ENCODE peak calls at places on chromosome 1, in nine cellular contexts. One of them, this sample, is unnamed.
A peak's percentile ranks its signal among the peaks of the same experiment; 100 is the strongest.

GRCh38 chr1:193556042-193556441 is 369.6 kb upstream of the B3GALT2 start:
- DNase-seq in adrenal gland: no peak
- DNase-seq in WTC11: no peak
- DNase-seq in uterus: no peak
- DNase-seq in ovary: no peak
- DNase-seq in A549: no peak
- DNase-seq in Calu3: no peak
- DNase-seq in Peyer's patch: no peak
- DNase-seq in nephron progenitor cell: no peak
- DNase-seq in this sample: no peak

GRCh38 chr1:183896466-183897026 is 91.6 kb downstream of the RGL1 start:
- DNase-seq in adrenal gland: no peak
- DNase-seq in WTC11: no peak
- DNase-seq in uterus: no peak
- DNase-seq in ovary: no peak
- DNase-seq in A549: no peak
- DNase-seq in Calu3: no peak
- DNase-seq in Peyer's patch: no peak
- DNase-seq in nephron progenitor cell: no peak
- DNase-seq in this sample: no peak

GRCh38 chr1:241045659-241046058 is 311.3 kb downstream of the RGS7 start:
- DNase-seq in adrenal gland: no peak
- DNase-seq in WTC11: no peak
- DNase-seq in uterus: no peak
- DNase-seq in ovary: no peak
- DNase-seq in A549: no peak
- DNase-seq in Calu3: no peak
- DNase-seq in Peyer's patch: no peak
- DNase-seq in nephron progenitor cell: no peak
- DNase-seq in this sample: no peak

GRCh38 chr1:170483041-170483440 is 48.9 kb upstream of the GORAB start:
- DNase-seq in adrenal gland: no peak
- DNase-seq in WTC11: no peak
- DNase-seq in uterus: no peak
- DNase-seq in ovary: no peak
- DNase-seq in A549: no peak
- DNase-seq in Calu3: no peak
- DNase-seq in Peyer's patch: no peak
- DNase-seq in nephron progenitor cell: no peak
- DNase-seq in this sample: no peak

GRCh38 chr1:109963864-109964263 is 20.7 kb upstream of the AHCYL1 start:
- DNase-seq in adrenal gland: no peak
- DNase-seq in WTC11: no peak
- DNase-seq in uterus: no peak
- DNase-seq in ovary: no peak
- DNase-seq in A549: no peak
- DNase-seq in Calu3: no peak
- DNase-seq in Peyer's patch: no peak
- DNase-seq in nephron progenitor cell: no peak
- DNase-seq in this sample: no peak

GRCh38 chr1:244788493-244789275 is 46.8 kb upstream of the COX20 start:
- DNase-seq in adrenal gland: no peak
- DNase-seq in WTC11: no peak
- DNase-seq in uterus: no peak
- DNase-seq in ovary: no peak
- DNase-seq in A549: no peak
- DNase-seq in Calu3: no peak
- DNase-seq in Peyer's patch: no peak
- DNase-seq in nephron progenitor cell: no peak
- DNase-seq in this sample: no peak

GRCh38 chr1:214617246-214617645 is 14.3 kb downstream of the CENPF start:
- DNase-seq in adrenal gland: no peak
- DNase-seq in WTC11: no peak
- DNase-seq in uterus: no peak
- DNase-seq in ovary: no peak
- DNase-seq in A549: no peak
- DNase-seq in Calu3: no peak
- DNase-seq in Peyer's patch: no peak
- DNase-seq in nephron progenitor cell: no peak
- DNase-seq in this sample: no peak

GRCh38 chr1:46399307-46399706 is 5.2 kb downstream of the FAAH start:
- DNase-seq in adrenal gland: no peak
- DNase-seq in WTC11: no peak
- DNase-seq in uterus: no peak
- DNase-seq in ovary: no peak
- DNase-seq in A549: no peak
- DNase-seq in Calu3: no peak
- DNase-seq in Peyer's patch: no peak
- DNase-seq in nephron progenitor cell: no peak
- DNase-seq in this sample: no peak

GRCh38 chr1:183783896-183784637 is 20.9 kb upstream of the RGL1 start:
- DNase-seq in adrenal gland: peak; percentile 68
- DNase-seq in WTC11: no peak
- DNase-seq in uterus: peak; percentile 68
- DNase-seq in ovary: peak; percentile 72
- DNase-seq in A549: no peak
- DNase-seq in Calu3: peak; percentile 5
- DNase-seq in Peyer's patch: no peak
- DNase-seq in nephron progenitor cell: no peak
- DNase-seq in this sample: no peak

GRCh38 chr1:59596432-59596831 is 218.3 kb upstream of the HOOK1 start:
- DNase-seq in adrenal gland: no peak
- DNase-seq in WTC11: no peak
- DNase-seq in uterus: peak; percentile 46
- DNase-seq in ovary: no peak
- DNase-seq in A549: peak; percentile 16
- DNase-seq in Calu3: peak; percentile 15
- DNase-seq in Peyer's patch: no peak
- DNase-seq in nephron progenitor cell: no peak
- DNase-seq in this sample: no peak

GRCh38 chr1:164707868-164708331 is 148.9 kb downstream of the PBX1 start:
- DNase-seq in adrenal gland: peak; percentile 83
- DNase-seq in WTC11: no peak
- DNase-seq in uterus: peak; percentile 47
- DNase-seq in ovary: no peak
- DNase-seq in A549: peak; percentile 54
- DNase-seq in Calu3: no peak
- DNase-seq in Peyer's patch: no peak
- DNase-seq in nephron progenitor cell: no peak
- DNase-seq in this sample: no peak

GRCh38 chr1:62688687-62689085 is 500 bp upstream of the DOCK7 start:
- DNase-seq in adrenal gland: no peak
- DNase-seq in WTC11: no peak
- DNase-seq in uterus: no peak
- DNase-seq in ovary: no peak
- DNase-seq in A549: no peak
- DNase-seq in Calu3: no peak
- DNase-seq in Peyer's patch: no peak
- DNase-seq in nephron progenitor cell: no peak
- DNase-seq in this sample: no peak

GRCh38 chr1:221418346-221418745 is 323.5 kb downstream of the DUSP10 start:
- DNase-seq in adrenal gland: no peak
- DNase-seq in WTC11: no peak
- DNase-seq in uterus: no peak
- DNase-seq in ovary: no peak
- DNase-seq in A549: no peak
- DNase-seq in Calu3: no peak
- DNase-seq in Peyer's patch: no peak
- DNase-seq in nephron progenitor cell: no peak
- DNase-seq in this sample: no peak

GRCh38 chr1:55400560-55400959 is 185.4 kb upstream of the USP24 start:
- DNase-seq in adrenal gland: no peak
- DNase-seq in WTC11: no peak
- DNase-seq in uterus: no peak
- DNase-seq in ovary: no peak
- DNase-seq in A549: no peak
- DNase-seq in Calu3: no peak
- DNase-seq in Peyer's patch: no peak
- DNase-seq in nephron progenitor cell: no peak
- DNase-seq in this sample: no peak

GRCh38 chr1:93988634-93989350 is 79.6 kb upstream of the GCLM start:
- DNase-seq in adrenal gland: no peak
- DNase-seq in WTC11: no peak
- DNase-seq in uterus: no peak
- DNase-seq in ovary: no peak
- DNase-seq in A549: no peak
- DNase-seq in Calu3: peak; percentile 17
- DNase-seq in Peyer's patch: no peak
- DNase-seq in nephron progenitor cell: no peak
- DNase-seq in this sample: no peak

GRCh38 chr1:247089616-247090375 is 11.2 kb upstream of the ZNF670 start:
- DNase-seq in adrenal gland: no peak
- DNase-seq in WTC11: no peak
- DNase-seq in uterus: no peak
- DNase-seq in ovary: no peak
- DNase-seq in A549: no peak
- DNase-seq in Calu3: no peak
- DNase-seq in Peyer's patch: no peak
- DNase-seq in nephron progenitor cell: no peak
- DNase-seq in this sample: no peak

GRCh38 chr1:192435704-192436103 is 118.9 kb downstream of the RGS21 start:
- DNase-seq in adrenal gland: no peak
- DNase-seq in WTC11: no peak
- DNase-seq in uterus: no peak
- DNase-seq in ovary: no peak
- DNase-seq in A549: no peak
- DNase-seq in Calu3: no peak
- DNase-seq in Peyer's patch: no peak
- DNase-seq in nephron progenitor cell: no peak
- DNase-seq in this sample: no peak

DNA sequence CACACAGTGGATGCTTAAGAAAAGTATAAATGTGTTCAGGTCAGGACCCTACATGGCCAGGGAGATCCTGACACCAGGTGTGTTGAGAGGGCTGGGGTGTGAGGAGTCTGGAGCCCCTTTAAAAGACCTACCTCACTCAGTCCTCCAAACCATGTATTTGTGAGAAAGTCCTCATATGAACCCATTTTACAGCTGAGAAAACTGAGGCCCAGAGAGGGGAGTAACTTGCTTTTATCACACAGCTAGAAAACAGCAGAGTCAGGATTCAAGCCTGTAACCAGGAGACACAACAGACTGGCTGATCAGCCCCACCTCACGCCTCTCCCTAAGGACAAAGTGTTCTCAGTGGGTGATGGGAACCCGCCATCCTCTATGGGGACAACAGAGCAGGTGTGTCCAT is 706.7 kb downstream of the PTPRU start:
- DNase-seq in adrenal gland: no peak
- DNase-seq in WTC11: no peak
- DNase-seq in uterus: no peak
- DNase-seq in ovary: no peak
- DNase-seq in A549: no peak
- DNase-seq in Calu3: no peak
- DNase-seq in Peyer's patch: no peak
- DNase-seq in nephron progenitor cell: no peak
- DNase-seq in this sample: no peak
- TF ChIP-seq CTCF in adrenal gland: no peak
- TF ChIP-seq CTCF in WTC11: no peak
- TF ChIP-seq CTCF in uterus: no peak
- TF ChIP-seq CTCF in ovary: no peak
- TF ChIP-seq CTCF in A549: no peak
- TF ChIP-seq CTCF in Calu3: no peak
- TF ChIP-seq CTCF in Peyer's patch: no peak
- TF ChIP-seq CTCF in nephron progenitor cell: no peak
- TF ChIP-seq CTCF in this sample: no peak

GRCh38 chr1:216742625-216743024 is 19.4 kb upstream of the ESRRG start:
- DNase-seq in adrenal gland: no peak
- DNase-seq in WTC11: no peak
- DNase-seq in uterus: no peak
- DNase-seq in ovary: no peak
- DNase-seq in A549: peak; percentile 11
- DNase-seq in Calu3: peak; percentile 13
- DNase-seq in Peyer's patch: no peak
- DNase-seq in nephron progenitor cell: no peak
- DNase-seq in this sample: no peak
- TF ChIP-seq CTCF in adrenal gland: peak; percentile 44
- TF ChIP-seq CTCF in WTC11: no peak
- TF ChIP-seq CTCF in uterus: no peak
- TF ChIP-seq CTCF in ovary: no peak
- TF ChIP-seq CTCF in A549: peak; percentile 26
- TF ChIP-seq CTCF in Calu3: peak; percentile 37
- TF ChIP-seq CTCF in Peyer's patch: peak; percentile 32
- TF ChIP-seq CTCF in nephron progenitor cell: peak; percentile 42
- TF ChIP-seq CTCF in this sample: no peak

DNA sequence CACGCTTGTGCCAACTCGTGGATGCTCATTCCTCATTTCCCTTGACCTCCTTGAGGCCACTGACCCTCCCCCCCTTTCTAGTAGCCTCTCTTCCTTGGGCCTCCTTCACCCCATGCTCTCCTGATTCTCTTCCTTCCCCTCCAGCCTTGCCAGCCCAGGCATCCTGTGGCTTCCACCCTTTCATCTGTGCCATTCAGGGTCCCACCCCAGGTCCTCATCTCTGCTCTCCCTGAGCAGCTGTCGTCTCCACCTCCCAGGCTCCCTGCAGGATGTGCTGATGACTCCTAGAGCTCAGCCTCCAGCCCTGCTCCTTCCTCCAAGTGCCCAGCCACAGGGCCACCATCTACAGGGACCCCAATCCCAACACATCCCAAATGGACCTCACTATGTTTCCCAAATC is 197.4 kb downstream of the GRIK3 start:
- DNase-seq in adrenal gland: no peak
- DNase-seq in WTC11: no peak
- DNase-seq in uterus: no peak
- DNase-seq in ovary: no peak
- DNase-seq in A549: no peak
- DNase-seq in Calu3: no peak
- DNase-seq in Peyer's patch: no peak
- DNase-seq in nephron progenitor cell: no peak
- DNase-seq in this sample: no peak
- TF ChIP-seq CTCF in adrenal gland: no peak
- TF ChIP-seq CTCF in WTC11: no peak
- TF ChIP-seq CTCF in uterus: no peak
- TF ChIP-seq CTCF in ovary: no peak
- TF ChIP-seq CTCF in A549: no peak
- TF ChIP-seq CTCF in Calu3: no peak
- TF ChIP-seq CTCF in Peyer's patch: no peak
- TF ChIP-seq CTCF in nephron progenitor cell: no peak
- TF ChIP-seq CTCF in this sample: no peak

DNA sequence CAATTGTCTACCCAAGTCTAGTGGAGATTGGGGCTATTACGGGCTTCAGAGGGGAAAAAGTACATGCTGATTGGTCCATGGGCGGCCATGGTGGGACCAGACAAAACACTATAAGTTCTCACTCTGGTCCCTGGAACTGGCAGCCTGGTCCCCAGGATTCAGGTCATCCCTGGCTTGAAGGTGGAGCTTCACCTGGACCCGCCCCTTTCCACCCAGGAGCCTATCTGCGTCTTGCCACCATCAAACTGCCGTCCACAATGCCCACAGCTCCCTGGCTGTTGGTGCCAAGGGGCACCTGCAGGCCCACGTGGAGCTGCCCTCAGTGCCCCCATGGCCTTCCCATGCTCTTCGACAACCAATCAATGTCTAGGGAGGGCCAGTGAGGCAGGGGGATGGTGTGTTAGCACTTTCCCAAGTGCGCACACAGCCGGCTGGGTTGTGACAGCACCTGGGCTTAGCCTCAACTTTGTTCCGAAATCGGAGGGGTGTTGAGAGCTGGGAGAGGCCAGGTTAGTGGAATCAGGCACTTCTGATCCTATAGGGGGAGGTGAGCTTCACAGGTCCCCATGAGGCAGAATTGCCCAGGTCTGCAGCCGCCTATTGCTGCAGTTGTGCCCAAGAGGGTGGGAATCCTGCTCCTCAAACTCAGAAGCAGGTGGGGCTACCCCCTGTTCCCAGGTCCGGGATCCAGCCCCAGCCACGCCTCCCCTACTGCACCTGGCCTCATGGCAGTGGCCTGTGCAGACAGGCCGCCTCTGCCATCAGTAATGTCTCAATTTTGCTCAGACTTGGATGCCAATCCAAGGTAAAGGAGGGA is 1369.4 kb upstream of the PRMT6 start:
- DNase-seq in adrenal gland: no peak
- DNase-seq in WTC11: no peak
- DNase-seq in uterus: no peak
- DNase-seq in ovary: no peak
- DNase-seq in A549: no peak
- DNase-seq in Calu3: no peak
- DNase-seq in Peyer's patch: no peak
- DNase-seq in nephron progenitor cell: no peak
- DNase-seq in this sample: no peak
- TF ChIP-seq CTCF in adrenal gland: no peak
- TF ChIP-seq CTCF in WTC11: no peak
- TF ChIP-seq CTCF in uterus: no peak
- TF ChIP-seq CTCF in ovary: no peak
- TF ChIP-seq CTCF in A549: no peak
- TF ChIP-seq CTCF in Calu3: no peak
- TF ChIP-seq CTCF in Peyer's patch: no peak
- TF ChIP-seq CTCF in nephron progenitor cell: no peak
- TF ChIP-seq CTCF in this sample: no peak